ENCODE peak calls at places on chromosomes 16 and 17, in four cellular contexts. O is PC-9, Y is GM23338, Z is PC-3. B is an unnamed sample. For H3K4me1, the result is how much of the 10 kb centered on the place peaks cover.

GRCh38 chr17:74971069-74971841 is 1.3 kb downstream of the HID1 start:
- DNase-seq in Y (no peak), Z (no peak), O (no peak), B (no peak)

GRCh38 chr16:50884066-50884860 is 142.4 kb downstream of the CYLD start:
- DNase-seq in Y (peak), O (peak), Z (peak), B (peak)

GRCh38 chr17:21129023-21129681 is 2.4 kb downstream of the DHRS7B start:
- DNase-seq in Z (peak), Y (peak), O (peak), B (peak)

GRCh38 chr16:10040136-10041080 is 141.8 kb downstream of the GRIN2A start:
- DNase-seq in Z (no peak), O (no peak), Y (peak), B (no peak)

GRCh38 chr16:52963471-52963870 is 89.2 kb downstream of the CHD9NB start:
- DNase-seq in Z (peak), O (no peak), Y (peak), B (no peak)

GRCh38 chr16:84178892-84179611 is 7.8 kb downstream of the TAF1C start:
- DNase-seq in Z (no peak), Y (no peak), O (no peak), B (no peak)

GRCh38 chr17:76670020-76670707 is 26.6 kb upstream of the ST6GALNAC1 start:
- DNase-seq in Y (no peak), O (no peak), Z (no peak), B (no peak)

GRCh38 chr17:28532063-28532960 is 20.1 kb downstream of the UNC119 start:
- DNase-seq in Z (no peak), O (no peak), Y (no peak), B (no peak)

GRCh38 chr16:87432330-87432915 is 40.3 kb downstream of the MAP1LC3B start:
- DNase-seq in Y (no peak), O (no peak), Z (no peak), B (no peak)

GRCh38 chr16:87541882-87542234 is 49.0 kb upstream of the ZCCHC14 start:
- DNase-seq in O (no peak), Z (no peak), Y (no peak), B (peak)

GRCh38 chr17:49018116-49018612 is 21.0 kb downstream of the IGF2BP1 start:
- DNase-seq in O (no peak), Y (no peak), Z (no peak), B (no peak)

GRCh38 chr17:49013311-49014205 is 16.4 kb downstream of the IGF2BP1 start:
- DNase-seq in O (no peak), Z (no peak), Y (peak), B (peak)

GRCh38 chr17:49015179-49015923 is 18.2 kb downstream of the IGF2BP1 start:
- DNase-seq in O (no peak), Y (no peak), Z (no peak), B (no peak)

GRCh38 chr17:49016775-49017463 is 19.7 kb downstream of the IGF2BP1 start:
- DNase-seq in Z (peak), O (peak), Y (no peak), B (peak)

DNA sequence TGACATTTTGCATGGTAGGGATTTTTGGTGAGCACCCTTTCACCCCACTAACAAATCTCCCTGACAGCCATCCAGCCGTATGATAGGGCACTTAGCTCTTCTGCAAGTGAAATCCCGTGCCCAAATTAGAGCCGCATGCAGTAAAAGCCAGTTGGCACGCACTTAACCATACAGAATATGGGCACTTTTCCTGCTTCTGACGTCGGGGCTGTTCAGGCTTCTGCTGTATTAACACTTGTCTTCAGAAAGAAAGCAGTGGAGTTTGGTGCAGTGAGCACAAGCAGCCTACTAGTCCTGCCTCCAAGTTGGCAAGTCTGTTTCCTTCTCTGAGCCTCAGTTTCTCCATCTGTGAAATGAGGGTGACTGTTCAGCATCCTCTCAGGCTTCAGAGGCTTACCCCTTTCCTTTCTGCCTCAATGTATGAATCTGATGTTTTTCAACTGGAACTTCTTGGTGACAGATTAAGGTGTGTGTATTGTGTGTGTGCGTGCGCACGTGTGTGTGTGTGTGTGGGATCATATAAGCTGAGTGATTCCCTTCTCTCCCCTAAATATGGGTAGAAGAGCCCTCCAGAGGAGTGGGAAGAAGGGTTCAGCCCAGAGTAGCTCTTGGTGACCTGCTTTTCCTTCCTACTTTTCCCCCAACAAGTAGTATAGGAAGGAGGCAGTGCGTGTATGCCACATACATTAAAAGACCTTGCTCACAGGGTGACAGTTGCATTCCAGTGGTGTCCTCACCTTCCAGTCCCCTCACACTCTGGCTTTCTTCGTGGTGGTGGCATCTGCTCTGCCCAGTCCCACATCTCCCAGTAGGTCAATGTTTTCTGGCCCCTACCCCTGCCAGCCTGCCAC is 19.0 kb downstream of the IGF2BP1 start:
- DNase-seq in Y (no peak), O (no peak), Z (peak), B (peak)
- TF ChIP-seq EZH2 in Y (no peak), O (no peak), Z (no peak), B (no peak)

GRCh38 chr17:63998721-63999679 is 849 bp downstream of the PRR29 start:
- DNase-seq in O (no peak), Z (no peak), Y (peak), B (no peak)
- H3K4me3 ChIP-seq in O (peak), Z (peak), Y (peak), B (peak)

DNA sequence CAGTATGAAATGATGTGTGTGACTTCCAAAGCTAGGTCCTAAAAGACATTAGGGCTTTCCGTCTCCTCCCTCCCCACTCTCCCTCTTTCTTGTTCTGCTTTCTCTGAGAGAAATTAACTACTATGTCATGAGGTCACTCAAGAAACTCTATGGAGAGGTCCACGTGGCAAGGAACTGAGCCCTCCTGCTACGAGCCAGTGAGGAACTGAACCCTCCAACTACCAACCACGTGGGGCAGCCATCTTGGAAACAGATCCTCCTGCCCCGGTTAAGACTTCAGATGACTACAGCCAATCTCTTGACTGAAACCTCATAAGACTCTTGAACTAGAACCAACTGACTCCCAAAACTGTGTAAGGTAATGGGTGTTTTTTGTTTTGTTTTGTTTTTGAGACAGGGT is 4.2 kb upstream of the ALOX15 start:
- DNase-seq in O (no peak), Z (no peak), Y (no peak), B (no peak)
- H3K4me1 ChIP-seq in O (under half), Z (under half), Y (under half), B (under half)

DNA sequence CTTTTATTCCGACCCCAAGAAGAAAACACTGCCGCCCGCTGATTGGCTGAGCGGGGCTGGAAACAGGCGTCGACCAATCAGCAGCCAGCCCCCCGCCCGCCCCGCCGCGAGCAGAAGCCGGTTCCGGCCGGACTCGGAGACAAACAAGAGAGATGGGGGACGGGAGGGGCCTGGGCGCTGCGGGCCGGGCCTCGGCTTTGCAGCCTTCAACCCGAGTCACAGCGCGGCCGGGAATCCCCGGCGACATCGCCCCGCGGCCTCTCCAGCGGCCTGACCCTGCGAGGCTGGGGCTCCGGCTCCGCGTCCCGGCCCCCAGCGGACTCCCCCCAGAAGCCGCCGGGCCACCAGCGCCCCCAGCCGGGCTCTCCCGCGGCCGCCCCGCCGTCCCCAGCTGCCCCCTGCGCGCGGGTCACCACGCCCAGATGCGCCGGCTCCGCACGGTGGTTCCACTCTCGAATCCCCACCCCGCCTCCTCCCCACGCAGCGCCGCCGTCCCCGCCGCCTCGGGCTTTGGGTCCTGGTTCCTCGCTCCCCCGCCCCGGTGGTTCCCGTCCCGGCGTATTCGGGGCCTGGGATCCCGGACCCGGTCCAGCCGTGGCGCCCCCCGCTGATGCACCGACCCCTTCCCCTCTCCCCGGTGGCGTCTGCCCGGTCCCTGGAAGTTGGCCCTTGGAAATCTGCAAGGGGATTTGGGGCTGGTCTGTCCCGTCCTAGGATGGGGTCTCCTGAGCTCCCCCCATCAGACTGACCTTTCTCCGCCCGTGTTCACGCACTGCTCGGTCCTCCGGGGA is 417 bp upstream of the SLC43A2 start:
- DNase-seq in Z (peak), O (peak), Y (peak), B (peak)
- TF ChIP-seq EZH2 in Z (no peak), O (no peak), Y (no peak), B (no peak)

DNA sequence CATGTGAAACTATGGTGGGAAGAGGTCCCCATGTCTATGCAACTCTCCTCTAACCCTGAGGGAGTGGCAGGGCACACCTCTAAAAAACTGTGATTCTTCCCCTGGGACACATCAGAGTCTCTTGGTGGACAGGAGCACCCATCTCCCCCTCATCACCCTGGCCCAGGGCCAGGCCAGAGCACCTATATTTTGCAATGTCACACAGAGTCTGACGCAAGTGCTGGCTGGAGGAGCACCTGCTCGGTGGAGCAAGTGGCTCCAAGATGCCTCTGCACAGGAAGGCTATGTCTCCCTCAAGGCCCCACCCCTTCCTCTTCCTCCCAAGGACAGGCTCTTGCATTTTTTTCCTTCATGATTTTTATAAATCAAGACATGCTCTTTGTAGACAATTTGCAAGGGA is 13.3 kb downstream of the SNN start:
- DNase-seq in O (no peak), Y (no peak), Z (no peak), B (no peak)
- H3K4me3 ChIP-seq in O (no peak), Y (no peak), Z (no peak), B (no peak)